ENCODE peak calls at places on chromosomes 13 and 19, in six cellular contexts. H, Z, U, J, D and L are unnamed samples.

GRCh38 chr13:100439247-100439955 is 149.2 kb downstream of the GGACT start:
- DNase-seq in H (no peak), Z (no peak), U (no peak), J (no peak), D (no peak), L (no peak)

GRCh38 chr13:41897126-41897525 is 63.8 kb downstream of the VWA8 start:
- DNase-seq in H (no peak), Z (no peak), U (no peak), J (no peak), D (no peak), L (no peak)

GRCh38 chr19:47813304-47813994 is 8.3 kb upstream of the CRX start:
- DNase-seq in H (peak), Z (peak), U (peak), J (peak), D (no peak), L (peak)

GRCh38 chr13:25446261-25446660 is 74.5 kb downstream of the ATP8A2 start:
- DNase-seq in H (no peak), Z (no peak), U (no peak), J (no peak), D (no peak), L (no peak)

GRCh38 chr13:51728972-51729371 is 75.0 kb downstream of the DHRS12 start:
- DNase-seq in H (no peak), Z (no peak), U (peak), J (no peak), D (no peak), L (no peak)

GRCh38 chr13:25203256-25203794 is 31.2 kb upstream of the AMER2 start:
- DNase-seq in H (no peak), Z (no peak), U (no peak), J (no peak), D (no peak), L (no peak)

GRCh38 chr19:6030214-6030507 is 52.2 kb upstream of the RANBP3 start:
- DNase-seq in H (no peak), Z (no peak), U (peak), J (no peak), D (no peak), L (no peak)

GRCh38 chr13:49020940-49021548 is 45.3 kb downstream of the FNDC3A start:
- DNase-seq in H (no peak), Z (no peak), U (no peak), J (no peak), D (no peak), L (no peak)

GRCh38 chr19:610801-611505 is 21.3 kb downstream of the HCN2 start:
- DNase-seq in H (peak), Z (peak), U (no peak), J (peak), D (no peak), L (no peak)

GRCh38 chr19:4730740-4731171 is 7.1 kb upstream of the DPP9 start:
- DNase-seq in H (no peak), Z (peak), U (no peak), J (no peak), D (no peak), L (no peak)

GRCh38 chr13:83167203-83167602 is 715.1 kb downstream of the SLITRK1 start:
- DNase-seq in H (no peak), Z (no peak), U (no peak), J (no peak), D (no peak), L (no peak)

GRCh38 chr19:1263198-1263597 is 5.9 kb upstream of the CIRBP start:
- DNase-seq in H (peak), Z (no peak), U (no peak), J (no peak), D (no peak), L (no peak)

GRCh38 chr19:18434411-18435184 is 3.3 kb downstream of the ISYNA1 start:
- DNase-seq in H (peak), Z (no peak), U (no peak), J (no peak), D (no peak), L (no peak)

GRCh38 chr19:14366529-14366928 is 14.7 kb upstream of the ADGRE5 start:
- DNase-seq in H (peak), Z (peak), U (no peak), J (peak), D (no peak), L (peak)

GRCh38 chr19:39329948-39330347 is 5.9 kb downstream of the GMFG start:
- DNase-seq in H (no peak), Z (no peak), U (no peak), J (no peak), D (no peak), L (no peak)

GRCh38 chr13:52738719-52739467 is 727 bp downstream of the CNMD start:
- DNase-seq in H (no peak), Z (no peak), U (no peak), J (no peak), D (no peak), L (no peak)

GRCh38 chr19:16608290-16608704 is 19.7 kb downstream of the MED26 start:
- DNase-seq in H (no peak), Z (no peak), U (peak), J (no peak), D (no peak), L (no peak)

GRCh38 chr13:22789027-22789593 is 391.7 kb upstream of the SGCG start:
- DNase-seq in H (no peak), Z (no peak), U (no peak), J (no peak), D (no peak), L (no peak)

GRCh38 chr19:2754659-2755447 is 15.0 kb upstream of the SLC39A3 start:
- DNase-seq in H (no peak), Z (no peak), U (no peak), J (no peak), D (no peak), L (no peak)